ENCODE peak calls at places on chromosomes 5 and 9, in ten cellular contexts. One of them, this sample, is unnamed.

GRCh38 chr5:18394154-18394804 is 760.0 kb downstream of the TAF11L14 start:
- DNase-seq in tibial artery: peak; percentile 27
- DNase-seq in heart right ventricle: no peak
- DNase-seq in MM.1S: peak; percentile 44
- DNase-seq in AG04450: no peak
- DNase-seq in GM23338: peak; percentile 87
- DNase-seq in brain microvascular endothelial cell: peak; percentile 49
- DNase-seq in IMR-90: peak; percentile 18
- DNase-seq in HepG2: peak; percentile 15
- DNase-seq in CD8-positive, alpha-beta T cell: peak; percentile 1
- DNase-seq in this sample: peak; percentile 49

GRCh38 chr5:116153687-116154174 is 68.9 kb downstream of the COMMD10 start:
- DNase-seq in tibial artery: no peak
- DNase-seq in heart right ventricle: no peak
- DNase-seq in MM.1S: no peak
- DNase-seq in AG04450: no peak
- DNase-seq in GM23338: no peak
- DNase-seq in brain microvascular endothelial cell: no peak
- DNase-seq in IMR-90: no peak
- DNase-seq in HepG2: no peak
- DNase-seq in CD8-positive, alpha-beta T cell: no peak
- DNase-seq in this sample: no peak

GRCh38 chr5:170313344-170313743 is 15.8 kb upstream of the LCP2 start:
- DNase-seq in tibial artery: no peak
- DNase-seq in heart right ventricle: no peak
- DNase-seq in MM.1S: no peak
- DNase-seq in AG04450: no peak
- DNase-seq in GM23338: no peak
- DNase-seq in brain microvascular endothelial cell: no peak
- DNase-seq in IMR-90: no peak
- DNase-seq in HepG2: no peak
- DNase-seq in CD8-positive, alpha-beta T cell: no peak
- DNase-seq in this sample: no peak

GRCh38 chr5:142472306-142472951 is 147.6 kb upstream of the SPRY4 start:
- DNase-seq in tibial artery: no peak
- DNase-seq in heart right ventricle: no peak
- DNase-seq in MM.1S: no peak
- DNase-seq in AG04450: peak; percentile 63
- DNase-seq in GM23338: no peak
- DNase-seq in brain microvascular endothelial cell: peak; percentile 91
- DNase-seq in IMR-90: peak; percentile 96
- DNase-seq in HepG2: peak; percentile 66
- DNase-seq in CD8-positive, alpha-beta T cell: no peak
- DNase-seq in this sample: no peak

GRCh38 chr5:143108498-143109128 is 294.9 kb downstream of the NR3C1 start:
- DNase-seq in tibial artery: no peak
- DNase-seq in heart right ventricle: peak; percentile 67
- DNase-seq in MM.1S: no peak
- DNase-seq in AG04450: no peak
- DNase-seq in GM23338: no peak
- DNase-seq in brain microvascular endothelial cell: no peak
- DNase-seq in IMR-90: no peak
- DNase-seq in HepG2: peak; percentile 39
- DNase-seq in CD8-positive, alpha-beta T cell: no peak
- DNase-seq in this sample: peak; percentile 83

GRCh38 chr9:123860603-123861002 is 69.3 kb downstream of the DENND1A start:
- DNase-seq in tibial artery: no peak
- DNase-seq in heart right ventricle: no peak
- DNase-seq in MM.1S: no peak
- DNase-seq in AG04450: no peak
- DNase-seq in GM23338: no peak
- DNase-seq in brain microvascular endothelial cell: no peak
- DNase-seq in IMR-90: no peak
- DNase-seq in HepG2: no peak
- DNase-seq in CD8-positive, alpha-beta T cell: no peak
- DNase-seq in this sample: no peak

GRCh38 chr9:35538361-35539234 is 48.7 kb downstream of the RUSC2 start:
- DNase-seq in tibial artery: peak; percentile 81
- DNase-seq in heart right ventricle: peak; percentile 78
- DNase-seq in MM.1S: no peak
- DNase-seq in AG04450: no peak
- DNase-seq in GM23338: peak; percentile 86
- DNase-seq in brain microvascular endothelial cell: peak; percentile 61
- DNase-seq in IMR-90: peak; percentile 82
- DNase-seq in HepG2: no peak
- DNase-seq in CD8-positive, alpha-beta T cell: no peak
- DNase-seq in this sample: peak; percentile 40

GRCh38 chr5:88829053-88829452 is 53.9 kb downstream of the MEF2C start:
- DNase-seq in tibial artery: peak; percentile 40
- DNase-seq in heart right ventricle: no peak
- DNase-seq in MM.1S: peak; percentile 62
- DNase-seq in AG04450: no peak
- DNase-seq in GM23338: peak; percentile 21
- DNase-seq in brain microvascular endothelial cell: peak; percentile 12
- DNase-seq in IMR-90: no peak
- DNase-seq in HepG2: no peak
- DNase-seq in CD8-positive, alpha-beta T cell: no peak
- DNase-seq in this sample: no peak

GRCh38 chr5:120457839-120458507 is 6.1 kb upstream of the PRR16 start:
- DNase-seq in tibial artery: peak; percentile 81
- DNase-seq in heart right ventricle: peak; percentile 74
- DNase-seq in MM.1S: peak; percentile 98
- DNase-seq in AG04450: no peak
- DNase-seq in GM23338: peak; percentile 72
- DNase-seq in brain microvascular endothelial cell: peak; percentile 62
- DNase-seq in IMR-90: peak; percentile 29
- DNase-seq in HepG2: peak; percentile 46
- DNase-seq in CD8-positive, alpha-beta T cell: peak; percentile 10
- DNase-seq in this sample: peak; percentile 80

GRCh38 chr9:130331573-130331972 is 66.0 kb downstream of the HMCN2 start:
- DNase-seq in tibial artery: peak; percentile 76
- DNase-seq in heart right ventricle: peak; percentile 68
- DNase-seq in MM.1S: no peak
- DNase-seq in AG04450: peak; percentile 55
- DNase-seq in GM23338: peak; percentile 40
- DNase-seq in brain microvascular endothelial cell: peak; percentile 18
- DNase-seq in IMR-90: peak; percentile 74
- DNase-seq in HepG2: no peak
- DNase-seq in CD8-positive, alpha-beta T cell: no peak
- DNase-seq in this sample: peak; percentile 52

GRCh38 chr5:388266-389196 is 54.4 kb upstream of the EXOC3 start:
- DNase-seq in tibial artery: no peak
- DNase-seq in heart right ventricle: no peak
- DNase-seq in MM.1S: no peak
- DNase-seq in AG04450: no peak
- DNase-seq in GM23338: no peak
- DNase-seq in brain microvascular endothelial cell: no peak
- DNase-seq in IMR-90: no peak
- DNase-seq in HepG2: no peak
- DNase-seq in CD8-positive, alpha-beta T cell: no peak
- DNase-seq in this sample: peak; percentile 12

GRCh38 chr9:91837982-91838731 is 111.9 kb downstream of the ROR2 start:
- DNase-seq in tibial artery: peak; percentile 41
- DNase-seq in heart right ventricle: peak; percentile 31
- DNase-seq in MM.1S: no peak
- DNase-seq in AG04450: no peak
- DNase-seq in GM23338: no peak
- DNase-seq in brain microvascular endothelial cell: no peak
- DNase-seq in IMR-90: peak; percentile 71
- DNase-seq in HepG2: no peak
- DNase-seq in CD8-positive, alpha-beta T cell: no peak
- DNase-seq in this sample: peak; percentile 76

GRCh38 chr9:32376295-32376694 is 8.1 kb upstream of the ACO1 start:
- DNase-seq in tibial artery: no peak
- DNase-seq in heart right ventricle: no peak
- DNase-seq in MM.1S: peak; percentile 12
- DNase-seq in AG04450: no peak
- DNase-seq in GM23338: peak; percentile 40
- DNase-seq in brain microvascular endothelial cell: no peak
- DNase-seq in IMR-90: no peak
- DNase-seq in HepG2: no peak
- DNase-seq in CD8-positive, alpha-beta T cell: no peak
- DNase-seq in this sample: no peak

GRCh38 chr5:90475436-90475980 is 844 bp downstream of the POLR3G start:
- DNase-seq in tibial artery: no peak
- DNase-seq in heart right ventricle: no peak
- DNase-seq in MM.1S: no peak
- DNase-seq in AG04450: no peak
- DNase-seq in GM23338: peak; percentile 16
- DNase-seq in brain microvascular endothelial cell: no peak
- DNase-seq in IMR-90: no peak
- DNase-seq in HepG2: no peak
- DNase-seq in CD8-positive, alpha-beta T cell: no peak
- DNase-seq in this sample: peak; percentile 28
- TF ChIP-seq CTCF in tibial artery: no peak
- TF ChIP-seq CTCF in heart right ventricle: no peak
- TF ChIP-seq CTCF in MM.1S: no peak
- TF ChIP-seq CTCF in AG04450: no peak
- TF ChIP-seq CTCF in GM23338: no peak
- TF ChIP-seq CTCF in brain microvascular endothelial cell: no peak
- TF ChIP-seq CTCF in IMR-90: no peak
- TF ChIP-seq CTCF in HepG2: no peak
- TF ChIP-seq CTCF in CD8-positive, alpha-beta T cell: no peak
- TF ChIP-seq CTCF in this sample: no peak

GRCh38 chr5:157384971-157385709 is 74.9 kb upstream of the NIPAL4 start:
- DNase-seq in tibial artery: peak; percentile 75
- DNase-seq in heart right ventricle: peak; percentile 65
- DNase-seq in MM.1S: no peak
- DNase-seq in AG04450: peak; percentile 97
- DNase-seq in GM23338: peak; percentile 26
- DNase-seq in brain microvascular endothelial cell: peak; percentile 99
- DNase-seq in IMR-90: peak; percentile 99
- DNase-seq in HepG2: no peak
- DNase-seq in CD8-positive, alpha-beta T cell: no peak
- DNase-seq in this sample: no peak
- H3K27ac ChIP-seq in tibial artery: peak overlapping the region; percentile 92
- H3K27ac ChIP-seq in heart right ventricle: peak overlapping the region; percentile 75
- H3K27ac ChIP-seq in MM.1S: no peak overlapping the region
- H3K27ac ChIP-seq in AG04450: peak overlapping the region; percentile 95
- H3K27ac ChIP-seq in GM23338: peak overlapping the region; percentile 61
- H3K27ac ChIP-seq in brain microvascular endothelial cell: peak overlapping the region; percentile 99
- H3K27ac ChIP-seq in IMR-90: peak overlapping the region; percentile 64
- H3K27ac ChIP-seq in HepG2: no peak overlapping the region
- H3K27ac ChIP-seq in CD8-positive, alpha-beta T cell: no peak overlapping the region
- H3K27ac ChIP-seq in this sample: peak overlapping the region; percentile 37

DNA sequence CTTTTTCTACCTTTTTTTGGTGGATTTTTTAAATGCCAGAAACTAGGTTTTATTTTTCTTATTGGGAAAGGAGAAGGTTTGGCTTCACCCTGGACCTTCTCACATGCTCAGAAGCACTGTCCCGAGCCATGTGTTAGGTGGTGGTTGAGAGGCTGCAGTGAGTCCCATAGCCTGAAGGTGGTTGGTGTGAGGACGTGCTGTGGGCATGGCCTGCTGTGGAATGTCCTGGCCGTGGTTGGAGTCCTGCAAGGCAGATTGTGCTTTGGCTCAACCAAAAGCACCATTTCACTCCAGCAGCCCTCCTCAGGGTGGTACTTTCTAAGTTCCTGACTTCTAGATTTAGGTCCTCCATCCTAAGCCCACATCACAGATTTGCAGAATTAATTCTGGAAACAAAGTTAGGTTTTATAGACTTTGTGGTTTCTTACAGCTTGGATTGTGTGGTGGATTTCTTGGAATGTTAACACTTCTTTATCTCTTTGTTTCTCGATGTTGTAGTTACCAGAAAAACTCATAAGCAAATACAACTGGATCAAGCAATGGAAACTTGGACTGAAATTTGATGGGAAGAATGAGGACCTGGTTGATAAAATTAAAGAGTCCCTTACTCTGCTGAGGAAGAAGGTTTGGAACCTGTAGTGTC is 22.6 kb downstream of the OTULIN start:
- DNase-seq in tibial artery: no peak
- DNase-seq in heart right ventricle: peak; percentile 48
- DNase-seq in MM.1S: no peak
- DNase-seq in AG04450: no peak
- DNase-seq in GM23338: no peak
- DNase-seq in brain microvascular endothelial cell: no peak
- DNase-seq in IMR-90: no peak
- DNase-seq in HepG2: no peak
- DNase-seq in CD8-positive, alpha-beta T cell: no peak
- DNase-seq in this sample: no peak
- TF ChIP-seq CTCF in tibial artery: peak; percentile 51
- TF ChIP-seq CTCF in heart right ventricle: peak; percentile 26
- TF ChIP-seq CTCF in MM.1S: no peak
- TF ChIP-seq CTCF in AG04450: no peak
- TF ChIP-seq CTCF in GM23338: no peak
- TF ChIP-seq CTCF in brain microvascular endothelial cell: no peak
- TF ChIP-seq CTCF in IMR-90: no peak
- TF ChIP-seq CTCF in HepG2: no peak
- TF ChIP-seq CTCF in CD8-positive, alpha-beta T cell: no peak
- TF ChIP-seq CTCF in this sample: no peak

GRCh38 chr5:176409765-176410164 is 6.6 kb downstream of the CLTB start:
- DNase-seq in tibial artery: no peak
- DNase-seq in heart right ventricle: no peak
- DNase-seq in MM.1S: no peak
- DNase-seq in AG04450: no peak
- DNase-seq in GM23338: no peak
- DNase-seq in brain microvascular endothelial cell: no peak
- DNase-seq in IMR-90: no peak
- DNase-seq in HepG2: no peak
- DNase-seq in CD8-positive, alpha-beta T cell: no peak
- DNase-seq in this sample: no peak
- H3K27ac ChIP-seq in tibial artery: no peak overlapping the region
- H3K27ac ChIP-seq in heart right ventricle: no peak overlapping the region
- H3K27ac ChIP-seq in MM.1S: no peak overlapping the region
- H3K27ac ChIP-seq in AG04450: no peak overlapping the region
- H3K27ac ChIP-seq in GM23338: no peak overlapping the region
- H3K27ac ChIP-seq in brain microvascular endothelial cell: no peak overlapping the region
- H3K27ac ChIP-seq in IMR-90: no peak overlapping the region
- H3K27ac ChIP-seq in HepG2: no peak overlapping the region
- H3K27ac ChIP-seq in CD8-positive, alpha-beta T cell: no peak overlapping the region
- H3K27ac ChIP-seq in this sample: no peak overlapping the region

DNA sequence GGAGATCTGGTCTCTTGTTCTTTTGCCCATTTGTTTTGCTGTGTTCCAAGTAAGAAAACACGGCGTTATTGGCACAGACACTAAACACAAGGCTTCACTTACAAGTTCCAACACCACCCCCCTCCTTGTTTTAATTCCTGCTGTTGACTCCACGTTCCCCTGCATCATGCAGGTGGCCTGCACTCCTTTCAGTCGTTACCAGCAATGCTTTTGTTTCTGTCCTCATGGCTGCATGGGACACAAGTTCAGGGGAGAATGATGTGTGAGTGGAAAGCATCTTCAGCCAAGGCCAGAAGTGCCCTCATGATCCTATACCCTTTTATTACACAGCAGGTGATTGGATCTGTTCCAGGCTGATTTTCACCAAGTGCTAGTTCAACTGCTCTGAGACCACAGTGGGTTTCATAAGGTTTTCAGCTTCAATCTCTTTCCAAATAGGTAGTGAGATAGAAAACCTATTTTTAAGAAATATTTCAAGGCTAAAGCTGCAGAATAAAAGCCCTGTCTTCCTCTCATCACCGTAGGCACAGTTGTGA is 609.1 kb downstream of the IRX1 start:
- DNase-seq in tibial artery: no peak
- DNase-seq in heart right ventricle: no peak
- DNase-seq in MM.1S: no peak
- DNase-seq in AG04450: no peak
- DNase-seq in GM23338: no peak
- DNase-seq in brain microvascular endothelial cell: no peak
- DNase-seq in IMR-90: no peak
- DNase-seq in HepG2: no peak
- DNase-seq in CD8-positive, alpha-beta T cell: no peak
- DNase-seq in this sample: no peak
- TF ChIP-seq CTCF in tibial artery: no peak
- TF ChIP-seq CTCF in heart right ventricle: no peak
- TF ChIP-seq CTCF in MM.1S: no peak
- TF ChIP-seq CTCF in AG04450: no peak
- TF ChIP-seq CTCF in GM23338: no peak
- TF ChIP-seq CTCF in brain microvascular endothelial cell: no peak
- TF ChIP-seq CTCF in IMR-90: no peak
- TF ChIP-seq CTCF in HepG2: no peak
- TF ChIP-seq CTCF in CD8-positive, alpha-beta T cell: no peak
- TF ChIP-seq CTCF in this sample: no peak

This sample was measured in colonic mucosa.